ENCODE peak calls at places on chromosomes 13 and 19, in ten cellular contexts. T, A, U, P, X, Q, W, J, S and Z are unnamed samples.

GRCh38 chr13:45119469-45119989 is 781 bp upstream of the GTF2F2 start:
- DNase-seq in T (no peak), A (peak), U (no peak), P (no peak), X (peak), Q (peak), W (peak), J (peak), S (peak), Z (no peak)

GRCh38 chr19:48290923-48291700 is 21.2 kb downstream of the ZNF114 start:
- DNase-seq in T (peak), A (peak), U (peak), P (peak), X (peak), Q (peak), W (peak), J (peak), S (peak), Z (peak)

GRCh38 chr13:27549406-27549981 is 70.8 kb downstream of the LNX2 start:
- DNase-seq in T (no peak), A (no peak), U (no peak), P (no peak), X (peak), Q (no peak), W (no peak), J (no peak), S (no peak), Z (no peak)

GRCh38 chr19:55247621-55248099 is 11.2 kb downstream of the PPP6R1 start:
- DNase-seq in T (no peak), A (no peak), U (no peak), P (peak), X (peak), Q (no peak), W (no peak), J (peak), S (peak), Z (peak)

GRCh38 chr19:430701-431100 is 21.8 kb upstream of the C2CD4C start:
- DNase-seq in T (no peak), A (no peak), U (no peak), P (no peak), X (no peak), Q (no peak), W (no peak), J (no peak), S (no peak), Z (no peak)

GRCh38 chr13:61850794-61851193 is 435.1 kb upstream of the PCDH20 start:
- DNase-seq in T (no peak), A (no peak), U (no peak), P (no peak), X (no peak), Q (no peak), W (no peak), J (no peak), S (no peak), Z (no peak)

GRCh38 chr13:113489549-113490495 is 689 bp downstream of the DCUN1D2 start:
- DNase-seq in T (peak), A (peak), U (no peak), P (peak), X (peak), Q (peak), W (peak), J (peak), S (peak), Z (peak)

GRCh38 chr19:52992109-52993004 is 21.4 kb upstream of the ERVV-1 start:
- DNase-seq in T (peak), A (no peak), U (no peak), P (peak), X (peak), Q (no peak), W (peak), J (peak), S (peak), Z (no peak)

GRCh38 chr19:9296336-9296735 is 13.3 kb downstream of the ZNF699 start:
- DNase-seq in T (no peak), A (no peak), U (no peak), P (peak), X (no peak), Q (no peak), W (no peak), J (no peak), S (no peak), Z (no peak)

GRCh38 chr13:102597029-102598015 is 536 bp downstream of the TPP2 start:
- DNase-seq in T (peak), A (no peak), U (no peak), P (peak), X (peak), Q (peak), W (peak), J (peak), S (peak), Z (peak)